ENCODE peak calls at places on chromosomes 2 and 18, in ten cellular contexts. M, V, G, W, E, Z, J, C, A and F are unnamed samples.

GRCh38 chr2:98985905-98986666 is 50.1 kb upstream of the CRACDL start:
- DNase-seq in A (no peak), V (no peak), J (no peak), W (no peak), C (no peak), M (no peak), Z (peak; percentile 58), E (no peak), G (no peak), F (no peak)

GRCh38 chr2:12817870-12818269 is 101.1 kb downstream of the TRIB2 start:
- DNase-seq in V (no peak), M (no peak), G (no peak), W (no peak), E (no peak), Z (no peak), C (no peak), A (no peak), J (no peak), F (no peak)

GRCh38 chr2:113202305-113203216 is 28.8 kb downstream of the PSD4 start:
- DNase-seq in C (no peak), A (no peak), J (peak; percentile 83), W (peak; percentile 45), E (peak; percentile 86), Z (no peak), M (no peak), V (no peak), G (peak; percentile 27), F (no peak)

GRCh38 chr18:12391487-12392136 is 14.6 kb upstream of the AFG3L2 start:
- DNase-seq in J (peak; percentile 48), C (peak; percentile 74), A (peak; percentile 49), V (peak; percentile 50), Z (peak; percentile 67), E (peak; percentile 76), W (peak; percentile 87), M (peak; percentile 31), G (peak; percentile 71), F (peak; percentile 81)

GRCh38 chr2:218081063-218081462 is 12.0 kb downstream of the RUFY4 start:
- DNase-seq in Z (peak; percentile 61), V (no peak), W (no peak), E (no peak), G (no peak), M (no peak), J (no peak), A (no peak), C (no peak), F (no peak)

GRCh38 chr2:85516649-85517389 is 22.1 kb upstream of the MAT2A start:
- DNase-seq in E (no peak), C (no peak), G (no peak), Z (no peak), W (no peak), A (no peak), M (no peak), J (no peak), V (no peak), F (no peak)

GRCh38 chr2:147482111-147482510 is 362.7 kb upstream of the ACVR2A start:
- DNase-seq in V (no peak), W (no peak), A (no peak), J (no peak), Z (no peak), G (no peak), C (no peak), E (peak; percentile 60), M (no peak), F (no peak)

GRCh38 chr2:119702918-119703401 is 24.0 kb downstream of the TMEM177 start:
- DNase-seq in E (peak; percentile 79), G (peak; percentile 69), J (peak; percentile 61), A (peak; percentile 66), M (peak; percentile 60), Z (peak; percentile 77), W (peak; percentile 75), V (peak; percentile 44), C (peak; percentile 76), F (peak; percentile 96)

GRCh38 chr18:12121175-12122095 is 27.8 kb downstream of the ANKRD62 start:
- DNase-seq in W (peak; percentile 13), G (no peak), A (no peak), C (peak; percentile 55), E (peak; percentile 9), J (no peak), V (no peak), Z (no peak), M (no peak), F (no peak)

GRCh38 chr18:35948080-35948479 is 24.4 kb upstream of the RMP24 start:
- DNase-seq in C (no peak), G (peak; percentile 23), M (no peak), A (no peak), E (no peak), V (no peak), Z (no peak), J (no peak), W (no peak), F (no peak)

GRCh38 chr18:5546660-5547059 is 2.9 kb upstream of the EPB41L3 start:
- DNase-seq in A (no peak), Z (no peak), J (no peak), C (peak; percentile 85), M (no peak), V (no peak), G (peak; percentile 55), E (peak; percentile 56), W (peak; percentile 83), F (peak; percentile 35)

GRCh38 chr2:219285348-219285685 is 6.2 kb downstream of the DNAJB2 start:
- DNase-seq in A (no peak), J (no peak), G (no peak), E (no peak), C (no peak), M (no peak), W (no peak), V (no peak), Z (peak; percentile 12), F (no peak)

GRCh38 chr18:9419956-9420631 is 55.2 kb upstream of the RALBP1 start:
- DNase-seq in M (no peak), G (no peak), Z (no peak), J (peak; percentile 47), C (no peak), A (no peak), E (no peak), W (no peak), V (no peak), F (no peak)

GRCh38 chr18:22163432-22163831 is 6.0 kb upstream of the GATA6 start:
- DNase-seq in V (no peak), W (no peak), A (no peak), Z (no peak), M (no peak), C (no peak), J (no peak), G (no peak), E (no peak), F (no peak)

GRCh38 chr18:62716679-62717058 is 1.3 kb downstream of the PHLPP1 start:
- DNase-seq in V (peak; percentile 38), A (peak; percentile 49), W (peak; percentile 46), E (peak; percentile 73), C (peak; percentile 52), Z (peak; percentile 78), M (peak; percentile 47), J (no peak), G (peak; percentile 32), F (peak; percentile 34)

GRCh38 chr2:112343827-112344585 is 68.6 kb downstream of the ZC3H6 start:
- DNase-seq in V (no peak), J (no peak), A (no peak), W (no peak), E (no peak), C (no peak), M (no peak), G (no peak), Z (peak; percentile 41), F (no peak)

GRCh38 chr18:46518438-46518837 is 138.6 kb downstream of the LOXHD1 start:
- DNase-seq in J (no peak), C (no peak), A (no peak), W (no peak), V (no peak), Z (no peak), E (no peak), M (no peak), G (no peak), F (no peak)

GRCh38 chr2:232473467-232473890 is 14.2 kb downstream of the ECEL1 start:
- DNase-seq in V (no peak), M (no peak), Z (no peak), W (no peak), G (no peak), A (no peak), J (no peak), C (no peak), E (no peak), F (no peak)

GRCh38 chr2:1605659-1606400 is 138.5 kb downstream of the PXDN start:
- DNase-seq in M (no peak), C (no peak), W (no peak), A (no peak), Z (no peak), G (no peak), V (no peak), E (peak; percentile 76), J (peak; percentile 28), F (peak; percentile 76)

GRCh38 chr2:31384771-31385276 is 29.7 kb downstream of the XDH start:
- DNase-seq in J (peak; percentile 67), W (no peak), Z (no peak), V (no peak), E (no peak), G (no peak), C (peak; percentile 11), M (no peak), A (no peak), F (no peak)

GRCh38 chr2:64988420-64989125 is 626 bp upstream of the SLC1A4 start:
- DNase-seq in W (peak; percentile 50), C (peak; percentile 95), M (peak; percentile 25), E (peak; percentile 94), G (peak; percentile 50), A (peak; percentile 55), J (no peak), V (peak; percentile 67), Z (peak; percentile 78), F (peak; percentile 54)

GRCh38 chr2:102735431-102736130 is 26.2 kb upstream of the TMEM182 start:
- DNase-seq in G (peak; percentile 61), Z (no peak), M (no peak), J (peak; percentile 34), V (no peak), W (peak; percentile 11), C (no peak), A (no peak), E (no peak), F (no peak)

GRCh38 chr2:141021109-141021508 is 1109.7 kb downstream of the LRP1B start:
- DNase-seq in E (no peak), W (peak; percentile 35), V (no peak), C (no peak), A (no peak), G (no peak), J (peak; percentile 20), M (no peak), Z (no peak), F (no peak)

GRCh38 chr2:48240912-48241311 is 289.0 kb upstream of the STON1 start:
- DNase-seq in C (no peak), J (no peak), M (no peak), A (no peak), W (no peak), V (no peak), Z (no peak), E (no peak), G (no peak), F (no peak)

GRCh38 chr18:23900979-23901378 is 113.6 kb upstream of the TTC39C start:
- DNase-seq in C (no peak), E (no peak), J (no peak), G (no peak), M (no peak), A (no peak), Z (no peak), V (no peak), W (no peak), F (no peak)

GRCh38 chr2:157785200-157785599 is 90.9 kb downstream of the ACVR1 start:
- DNase-seq in J (no peak), M (no peak), W (no peak), E (no peak), Z (no peak), A (no peak), C (peak; percentile 14), V (no peak), G (no peak), F (no peak)

GRCh38 chr18:23141022-23141999 is 6.0 kb downstream of the CABLES1 start:
- DNase-seq in M (no peak), E (peak; percentile 57), G (no peak), J (peak; percentile 33), V (peak; percentile 34), Z (no peak), C (peak; percentile 80), A (no peak), W (no peak), F (no peak)

GRCh38 chr2:176552456-176553135 is 283.4 kb downstream of the MTX2 start:
- DNase-seq in V (no peak), G (no peak), W (no peak), J (no peak), M (no peak), C (no peak), E (no peak), A (no peak), Z (no peak), F (no peak)